ENCODE peak calls at places on chromosomes 5 and 9, in five cellular contexts. K, R, X, B and Z are unnamed samples.

GRCh38 chr9:31030741-31031202 is 1353.7 kb upstream of the ACO1 start:
- DNase-seq in B (no peak), X (no peak), K (no peak), R (peak; percentile 21), Z (no peak)

GRCh38 chr9:134307674-134308638 is 18.3 kb upstream of the RXRA start:
- DNase-seq in R (no peak), K (no peak), B (no peak), X (no peak), Z (no peak)

GRCh38 chr5:64864171-64864570 is 95.4 kb downstream of the CWC27 start:
- DNase-seq in B (no peak), R (no peak), K (no peak), X (no peak), Z (no peak)

GRCh38 chr5:80905405-80905804 is 54.8 kb upstream of the RASGRF2 start:
- DNase-seq in K (no peak), R (no peak), X (no peak), B (no peak), Z (no peak)

GRCh38 chr9:121827251-121827967 is 176.0 kb downstream of the DAB2IP start:
- DNase-seq in K (no peak), B (no peak), R (no peak), X (no peak), Z (no peak)

GRCh38 chr5:37735649-37736347 is 104.0 kb downstream of the GDNF start:
- DNase-seq in B (no peak), K (no peak), X (no peak), R (no peak), Z (no peak)

GRCh38 chr9:133713960-133714495 is 24.1 kb downstream of the SARDH start:
- DNase-seq in R (no peak), X (no peak), B (no peak), K (no peak), Z (no peak)

GRCh38 chr9:8384126-8384525 is 584.5 kb upstream of the DMAC1 start:
- DNase-seq in B (no peak), K (no peak), X (no peak), R (no peak), Z (no peak)

GRCh38 chr9:134554750-134555655 is 86.6 kb upstream of the COL5A1 start:
- DNase-seq in R (no peak), B (peak; percentile 64), K (no peak), X (no peak), Z (no peak)

GRCh38 chr9:131734781-131735180 is 5.1 kb downstream of the RAPGEF1 start:
- DNase-seq in B (no peak), K (no peak), X (no peak), R (no peak), Z (no peak)

GRCh38 chr5:141850786-141851185 is 27.4 kb downstream of the PCDH1 start:
- DNase-seq in R (peak; percentile 40), K (no peak), B (no peak), X (no peak), Z (no peak)

GRCh38 chr5:64763948-64764503 is 4.5 kb downstream of the SREK1IP1 start:
- DNase-seq in R (no peak), B (no peak), X (no peak), K (no peak), Z (no peak)

GRCh38 chr5:76209297-76209696 is 126.1 kb downstream of the SV2C start:
- DNase-seq in X (no peak), K (no peak), R (peak; percentile 32), B (no peak), Z (no peak)

GRCh38 chr5:154038241-154038603 is 488 bp downstream of the FAM114A2 start:
- DNase-seq in X (no peak), K (peak; percentile 3), R (peak; percentile 58), B (no peak), Z (no peak)

GRCh38 chr9:92191801-92192200 is 76.6 kb upstream of the SPTLC1 start:
- DNase-seq in K (no peak), R (no peak), B (no peak), X (no peak), Z (no peak)

GRCh38 chr5:151216781-151217180 is 7.1 kb downstream of the CCDC69 start:
- DNase-seq in X (no peak), R (no peak), K (no peak), B (no peak), Z (no peak)